ENCODE peak calls at places on chromosomes 5 and 9, in six cellular contexts. Z, G, F, H, R and V are unnamed samples. For H3K4me1 and H3K9me3, the result is how much of the 10 kb centered on the place peaks cover.

GRCh38 chr5:29005386-29005785 is 1967.0 kb upstream of the CDH9 start:
- DNase-seq in H (no peak), Z (no peak), F (no peak), R (no peak), G (no peak), V (no peak)

GRCh38 chr5:77129386-77129785 is 42.3 kb upstream of the ZBED3 start:
- DNase-seq in R (no peak), Z (no peak), F (peak), G (no peak), H (no peak), V (no peak)

GRCh38 chr9:128532581-128532980 is 19.8 kb upstream of the SPTAN1 start:
- DNase-seq in R (no peak), F (no peak), H (no peak), G (no peak), Z (no peak), V (no peak)

GRCh38 chr9:113803811-113804589 is 72.1 kb upstream of the ZNF618 start:
- DNase-seq in H (no peak), F (no peak), Z (no peak), G (no peak), R (no peak), V (no peak)

GRCh38 chr5:39519566-39520231 is 94.9 kb upstream of the DAB2 start:
- DNase-seq in G (no peak), Z (no peak), H (no peak), R (no peak), F (no peak), V (no peak)

GRCh38 chr5:2007906-2008437 is 125.2 kb upstream of the IRX4 start:
- DNase-seq in G (no peak), F (no peak), Z (peak), R (no peak), H (no peak), V (peak)

GRCh38 chr5:134568761-134569725 is 43.6 kb downstream of the JADE2 start:
- DNase-seq in Z (peak), F (no peak), G (peak), R (peak), H (no peak), V (peak)

GRCh38 chr5:148482697-148483462 is 99.1 kb downstream of the FBXO38 start:
- DNase-seq in G (peak), H (peak), F (peak), Z (peak), R (peak), V (peak)

GRCh38 chr5:156121234-156121633 is 205.7 kb upstream of the SGCD start:
- DNase-seq in F (no peak), H (no peak), Z (no peak), R (no peak), G (no peak), V (no peak)

GRCh38 chr5:117058740-117059139 is 484.1 kb upstream of the SEMA6A start:
- DNase-seq in F (no peak), G (no peak), H (no peak), Z (no peak), R (no peak), V (no peak)

GRCh38 chr9:124754289-124754688 is 16.8 kb downstream of the NR6A1 start:
- DNase-seq in G (no peak), R (no peak), Z (no peak), F (no peak), H (no peak), V (no peak)

GRCh38 chr9:127139775-127140174 is 17.3 kb upstream of the ANGPTL2 start:
- DNase-seq in F (no peak), Z (no peak), R (no peak), G (no peak), H (no peak), V (no peak)

GRCh38 chr9:136544549-136545064 is 1.2 kb downstream of the NOTCH1 start:
- DNase-seq in Z (peak), H (peak), G (peak), R (peak), F (no peak), V (peak)

GRCh38 chr9:133045132-133045531 is 14.3 kb downstream of the GTF3C5 start:
- DNase-seq in R (no peak), Z (no peak), H (no peak), F (no peak), G (no peak), V (peak)

GRCh38 chr5:91652678-91653077 is 269.6 kb upstream of the ARRDC3 start:
- DNase-seq in R (no peak), Z (no peak), H (no peak), F (no peak), G (no peak), V (no peak)

GRCh38 chr9:112248722-112249121 is 73.6 kb upstream of the SUSD1 start:
- DNase-seq in H (no peak), G (no peak), F (no peak), Z (no peak), R (no peak), V (no peak)

GRCh38 chr9:91197232-91198181 is 164.2 kb downstream of the AUH start:
- DNase-seq in G (no peak), Z (no peak), H (no peak), F (peak), R (peak), V (peak)

GRCh38 chr5:29351170-29351569 is 1842.3 kb upstream of the CDH6 start:
- DNase-seq in Z (no peak), F (no peak), R (no peak), G (no peak), H (no peak), V (no peak)

DNA sequence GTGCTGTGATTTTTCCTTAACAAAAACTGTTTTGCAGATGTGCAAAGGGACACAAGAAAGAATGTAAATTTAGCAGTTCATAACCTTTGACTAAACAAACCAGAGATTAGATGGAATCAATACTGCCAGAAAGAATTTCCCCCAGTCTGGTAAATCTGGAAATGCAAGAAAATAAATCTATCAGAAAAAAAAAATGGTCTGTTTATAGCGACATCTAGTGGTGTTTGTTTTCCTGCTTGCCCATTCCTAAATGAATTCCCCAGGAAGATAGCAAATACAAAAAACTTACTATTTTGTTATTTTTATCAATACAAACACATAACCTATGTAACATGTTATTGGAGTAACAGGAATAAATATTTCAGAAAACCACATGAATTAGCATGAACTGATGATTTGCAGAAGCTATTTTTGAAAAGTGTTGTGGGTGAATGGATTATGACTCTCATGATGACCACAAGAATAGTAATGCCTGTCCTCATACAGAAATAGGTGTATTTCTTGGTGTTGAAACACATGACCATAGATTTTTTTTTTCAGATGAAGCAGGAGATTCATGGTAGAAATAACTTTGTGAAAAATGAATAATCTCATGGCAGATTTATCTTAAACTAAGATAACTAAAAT is 1703.8 kb downstream of the MAT2B start:
- DNase-seq in G (no peak), Z (no peak), H (no peak), R (no peak), F (no peak), V (no peak)
- H3K4me1 ChIP-seq in G (under half), Z (under half), H (under half), R (under half), F (under half), V (under half)

DNA sequence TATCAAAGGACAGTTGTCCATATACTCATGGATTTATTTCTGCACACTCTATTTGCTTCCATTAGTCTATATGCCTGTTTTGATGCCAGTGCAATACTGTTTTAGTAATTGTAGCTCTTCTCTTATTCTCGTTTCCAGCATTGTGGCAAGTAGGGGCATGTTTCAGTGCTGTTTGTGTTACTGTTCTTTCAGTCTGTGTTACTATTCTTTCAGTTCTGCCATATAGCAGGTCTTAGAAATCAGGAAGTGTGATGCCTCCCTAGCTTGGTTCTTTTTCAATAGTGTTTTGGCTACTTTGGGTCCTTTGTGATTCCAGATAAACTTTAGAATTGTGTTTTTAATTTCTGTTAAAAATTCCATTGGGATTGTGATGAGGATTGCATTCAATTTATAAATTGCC is 180.5 kb upstream of the PTPRD start:
- DNase-seq in F (no peak), R (no peak), G (no peak), Z (no peak), H (no peak), V (no peak)
- H3K9me3 ChIP-seq in F (under half), R (under half), G (under half), Z (under half), H (under half), V (under half)

DNA sequence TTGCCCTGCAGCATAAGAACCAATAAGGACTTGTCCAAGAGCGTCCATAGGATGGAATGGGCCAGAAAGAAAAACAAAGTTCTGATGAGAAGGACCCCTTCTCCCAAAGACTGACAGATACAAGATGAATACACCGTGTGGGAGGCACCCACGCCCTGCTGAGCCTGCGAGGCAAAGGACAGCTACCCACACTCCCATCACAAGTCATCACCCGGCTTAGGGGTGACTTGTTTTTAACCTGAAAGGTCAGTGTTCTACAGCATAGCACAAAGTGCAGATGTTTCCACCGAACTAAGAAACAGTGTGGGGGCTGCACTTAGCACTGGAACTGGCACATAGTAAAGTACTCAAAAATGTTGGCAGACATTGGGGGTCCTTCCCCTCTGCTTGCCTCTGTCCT is 13.9 kb downstream of the TNIP1 start:
- DNase-seq in F (no peak), R (no peak), Z (no peak), H (no peak), G (no peak), V (no peak)
- H3K4me1 ChIP-seq in F (under half), R (half or more), Z (half or more), H (half or more), G (under half), V (under half)

GRCh38 chr5:35186749-35187148 is 43.5 kb downstream of the PRLR start:
- DNase-seq in R (no peak), Z (no peak), G (no peak), H (no peak), F (no peak), V (no peak)

GRCh38 chr5:35180046-35180445 is 50.2 kb downstream of the PRLR start:
- DNase-seq in H (no peak), R (no peak), G (no peak), Z (no peak), F (no peak), V (no peak)

GRCh38 chr5:35182541-35183242 is 47.6 kb downstream of the PRLR start:
- DNase-seq in F (no peak), Z (no peak), H (no peak), G (no peak), R (no peak), V (no peak)

GRCh38 chr5:35185518-35185917 is 44.8 kb downstream of the PRLR start:
- DNase-seq in R (no peak), H (no peak), G (no peak), Z (no peak), F (no peak), V (no peak)

GRCh38 chr5:35183243-35183955 is 46.9 kb downstream of the PRLR start:
- DNase-seq in H (no peak), F (peak), R (no peak), Z (no peak), G (peak), V (no peak)
- H3K9me3 ChIP-seq in H (under half), F (under half), R (under half), Z (under half), G (under half), V (under half)

GRCh38 chr5:139482050-139482889 is at the start of gene STING1:
- DNase-seq in H (peak), R (peak), G (peak), F (peak), Z (peak), V (peak)
- H3K4me1 ChIP-seq in H (half or more), R (under half), G (under half), F (under half), Z (under half), V (half or more)

GRCh38 chr9:120768870-120769269 is 24.3 kb downstream of the FBXW2 start:
- DNase-seq in Z (no peak), G (no peak), F (no peak), H (no peak), R (no peak), V (no peak)
- H3K9me3 ChIP-seq in Z (under half), G (under half), F (under half), H (under half), R (under half), V (under half)

GRCh38 chr5:74630387-74631087 is 10.0 kb downstream of the ENC1 start:
- DNase-seq in Z (no peak), F (no peak), R (no peak), G (no peak), H (peak), V (no peak)

GRCh38 chr5:74629326-74629725 is 11.2 kb downstream of the ENC1 start:
- DNase-seq in Z (no peak), R (no peak), G (no peak), H (no peak), F (no peak), V (no peak)

GRCh38 chr5:74632947-74633356 is 7.6 kb downstream of the ENC1 start:
- DNase-seq in R (no peak), Z (no peak), G (no peak), H (no peak), F (peak), V (no peak)

GRCh38 chr5:74633710-74634109 is 6.8 kb downstream of the ENC1 start:
- DNase-seq in R (no peak), Z (no peak), G (no peak), F (no peak), H (no peak), V (no peak)

DNA sequence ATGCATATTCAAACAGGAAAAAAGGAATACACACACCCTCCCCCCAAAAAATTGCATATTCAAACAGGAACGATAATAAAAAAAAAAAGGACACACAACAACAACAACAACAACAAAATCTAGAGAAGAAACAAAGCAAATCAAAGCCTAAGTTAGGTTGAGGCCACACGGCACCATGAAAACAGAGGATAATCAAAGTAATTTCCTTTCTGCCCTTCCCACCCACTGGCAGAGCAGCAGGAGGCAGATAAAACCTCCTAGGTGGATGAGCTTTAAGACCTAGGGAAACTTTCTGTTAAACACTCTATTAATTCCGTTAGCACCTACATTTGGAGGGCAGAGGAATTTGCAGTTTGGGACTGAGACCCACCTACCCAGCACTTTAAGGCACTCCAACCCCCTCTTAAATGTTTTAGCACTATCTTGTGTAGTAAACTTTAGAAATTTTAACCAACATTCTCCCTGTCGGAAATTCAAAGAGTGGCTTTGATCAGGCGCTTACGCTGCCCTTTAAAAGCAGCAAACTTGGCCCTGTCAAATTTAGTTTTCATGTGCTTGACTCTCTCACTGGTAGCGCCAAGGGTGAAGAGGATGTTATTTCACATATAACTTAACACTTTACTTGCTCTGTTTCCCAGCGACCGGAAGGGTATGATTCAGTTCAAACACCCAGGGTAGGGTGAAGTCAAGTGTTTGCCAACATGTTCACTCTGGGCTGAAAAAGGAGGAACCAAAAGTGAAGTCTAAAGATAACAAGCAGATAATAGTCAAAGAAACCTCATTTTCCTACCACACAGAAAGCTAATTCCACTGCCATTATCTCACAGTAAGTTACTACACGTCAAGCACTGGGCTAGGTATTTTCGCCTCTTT is 9.2 kb downstream of the ENC1 start:
- DNase-seq in R (no peak), Z (no peak), G (no peak), F (no peak), H (peak), V (no peak)
- H3K4me1 ChIP-seq in R (half or more), Z (under half), G (under half), F (half or more), H (under half), V (half or more)

DNA sequence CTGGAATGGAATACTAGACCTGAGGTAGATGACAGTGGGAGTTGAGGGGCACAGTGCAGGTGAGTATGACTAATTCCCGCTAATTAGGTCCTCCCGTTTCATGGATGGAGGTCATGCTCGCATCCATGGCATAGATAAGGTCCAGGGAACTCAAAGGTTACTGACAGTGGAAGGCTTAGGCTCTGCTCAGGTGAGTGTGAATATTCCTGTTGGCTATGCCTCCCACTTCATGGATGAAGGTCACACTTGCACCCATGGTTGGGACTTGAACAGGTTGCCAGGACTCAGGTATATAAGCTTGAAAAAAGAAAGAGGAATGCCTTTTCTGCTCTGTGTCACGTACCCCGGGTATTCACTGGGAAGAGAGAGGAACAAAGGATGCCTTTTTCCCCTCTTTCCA is 19.8 kb upstream of the UNC13B start:
- DNase-seq in R (no peak), F (no peak), H (no peak), Z (no peak), G (no peak), V (no peak)
- H3K9me3 ChIP-seq in R (under half), F (under half), H (under half), Z (half or more), G (under half), V (under half)